ENCODE peak calls at places on chromosomes 1 and 21, in seven cellular contexts. One of them, this sample, is unnamed.

GRCh38 chr1:77757616-77758015 is 2.0 kb downstream of the USP33 start:
- DNase-seq in GM06990: no peak
- DNase-seq in fibroblast of mammary gland: peak
- DNase-seq in thoracic aorta: no peak
- DNase-seq in psoas muscle: no peak
- DNase-seq in sigmoid colon: no peak
- DNase-seq in fibroblast of lung: peak
- DNase-seq in this sample: no peak

GRCh38 chr1:92327794-92328193 is 28.9 kb downstream of the RPAP2 start:
- DNase-seq in GM06990: no peak
- DNase-seq in fibroblast of mammary gland: no peak
- DNase-seq in thoracic aorta: no peak
- DNase-seq in psoas muscle: no peak
- DNase-seq in sigmoid colon: no peak
- DNase-seq in fibroblast of lung: no peak
- DNase-seq in this sample: no peak

GRCh38 chr1:219651993-219652392 is 39.1 kb upstream of the ZC3H11B start:
- DNase-seq in GM06990: no peak
- DNase-seq in fibroblast of mammary gland: no peak
- DNase-seq in thoracic aorta: no peak
- DNase-seq in psoas muscle: no peak
- DNase-seq in sigmoid colon: no peak
- DNase-seq in fibroblast of lung: peak
- DNase-seq in this sample: no peak

GRCh38 chr1:44835738-44836675 is 7.0 kb downstream of the PTCH2 start:
- DNase-seq in GM06990: peak
- DNase-seq in fibroblast of mammary gland: peak
- DNase-seq in thoracic aorta: peak
- DNase-seq in psoas muscle: peak
- DNase-seq in sigmoid colon: peak
- DNase-seq in fibroblast of lung: peak
- DNase-seq in this sample: peak

GRCh38 chr1:36134805-36135339 is 9.8 kb upstream of the COL8A2 start:
- DNase-seq in GM06990: no peak
- DNase-seq in fibroblast of mammary gland: peak
- DNase-seq in thoracic aorta: peak
- DNase-seq in psoas muscle: no peak
- DNase-seq in sigmoid colon: no peak
- DNase-seq in fibroblast of lung: peak
- DNase-seq in this sample: peak

GRCh38 chr1:61050541-61051454 is 31.6 kb upstream of the NFIA start:
- DNase-seq in GM06990: no peak
- DNase-seq in fibroblast of mammary gland: no peak
- DNase-seq in thoracic aorta: no peak
- DNase-seq in psoas muscle: peak
- DNase-seq in sigmoid colon: peak
- DNase-seq in fibroblast of lung: no peak
- DNase-seq in this sample: no peak

GRCh38 chr21:45767071-45768006 is 123.8 kb downstream of the PCBP3 start:
- DNase-seq in GM06990: no peak
- DNase-seq in fibroblast of mammary gland: peak
- DNase-seq in thoracic aorta: no peak
- DNase-seq in psoas muscle: no peak
- DNase-seq in sigmoid colon: no peak
- DNase-seq in fibroblast of lung: peak
- DNase-seq in this sample: peak

GRCh38 chr21:25582164-25582563 is 25.1 kb downstream of the MRPL39 start:
- DNase-seq in GM06990: no peak
- DNase-seq in fibroblast of mammary gland: no peak
- DNase-seq in thoracic aorta: no peak
- DNase-seq in psoas muscle: no peak
- DNase-seq in sigmoid colon: no peak
- DNase-seq in fibroblast of lung: no peak
- DNase-seq in this sample: no peak

GRCh38 chr1:225517697-225518096 is 89.9 kb upstream of the LBR start:
- DNase-seq in GM06990: no peak
- DNase-seq in fibroblast of mammary gland: no peak
- DNase-seq in thoracic aorta: no peak
- DNase-seq in psoas muscle: no peak
- DNase-seq in sigmoid colon: no peak
- DNase-seq in fibroblast of lung: peak
- DNase-seq in this sample: no peak

GRCh38 chr1:116255486-116255885 is 117.6 kb upstream of the ATP1A1 start:
- DNase-seq in GM06990: no peak
- DNase-seq in fibroblast of mammary gland: no peak
- DNase-seq in thoracic aorta: no peak
- DNase-seq in psoas muscle: no peak
- DNase-seq in sigmoid colon: no peak
- DNase-seq in fibroblast of lung: no peak
- DNase-seq in this sample: no peak
- H3K4me3 ChIP-seq in GM06990: no peak
- H3K4me3 ChIP-seq in fibroblast of mammary gland: no peak
- H3K4me3 ChIP-seq in thoracic aorta: no peak
- H3K4me3 ChIP-seq in psoas muscle: no peak
- H3K4me3 ChIP-seq in sigmoid colon: no peak
- H3K4me3 ChIP-seq in fibroblast of lung: no peak
- H3K4me3 ChIP-seq in this sample: no peak

GRCh38 chr21:36699026-36699545 is at the start of gene SIM2:
- DNase-seq in GM06990: no peak
- DNase-seq in fibroblast of mammary gland: peak
- DNase-seq in thoracic aorta: no peak
- DNase-seq in psoas muscle: no peak
- DNase-seq in sigmoid colon: no peak
- DNase-seq in fibroblast of lung: peak
- DNase-seq in this sample: no peak
- H3K4me3 ChIP-seq in GM06990: no peak
- H3K4me3 ChIP-seq in fibroblast of mammary gland: no peak
- H3K4me3 ChIP-seq in thoracic aorta: peak
- H3K4me3 ChIP-seq in psoas muscle: peak
- H3K4me3 ChIP-seq in sigmoid colon: peak
- H3K4me3 ChIP-seq in fibroblast of lung: no peak
- H3K4me3 ChIP-seq in this sample: no peak

GRCh38 chr1:184879876-184880275 is 94.4 kb downstream of the NIBAN1 start:
- DNase-seq in GM06990: no peak
- DNase-seq in fibroblast of mammary gland: no peak
- DNase-seq in thoracic aorta: no peak
- DNase-seq in psoas muscle: no peak
- DNase-seq in sigmoid colon: no peak
- DNase-seq in fibroblast of lung: no peak
- DNase-seq in this sample: no peak

GRCh38 chr1:184875218-184875617 is 99.1 kb downstream of the NIBAN1 start:
- DNase-seq in GM06990: no peak
- DNase-seq in fibroblast of mammary gland: no peak
- DNase-seq in thoracic aorta: no peak
- DNase-seq in psoas muscle: no peak
- DNase-seq in sigmoid colon: no peak
- DNase-seq in fibroblast of lung: no peak
- DNase-seq in this sample: no peak

GRCh38 chr1:184877992-184878391 is 96.3 kb downstream of the NIBAN1 start:
- DNase-seq in GM06990: no peak
- DNase-seq in fibroblast of mammary gland: no peak
- DNase-seq in thoracic aorta: no peak
- DNase-seq in psoas muscle: no peak
- DNase-seq in sigmoid colon: no peak
- DNase-seq in fibroblast of lung: no peak
- DNase-seq in this sample: no peak

GRCh38 chr1:184881941-184882648 is 92.2 kb downstream of the NIBAN1 start:
- DNase-seq in GM06990: no peak
- DNase-seq in fibroblast of mammary gland: peak
- DNase-seq in thoracic aorta: no peak
- DNase-seq in psoas muscle: no peak
- DNase-seq in sigmoid colon: no peak
- DNase-seq in fibroblast of lung: peak
- DNase-seq in this sample: peak

DNA sequence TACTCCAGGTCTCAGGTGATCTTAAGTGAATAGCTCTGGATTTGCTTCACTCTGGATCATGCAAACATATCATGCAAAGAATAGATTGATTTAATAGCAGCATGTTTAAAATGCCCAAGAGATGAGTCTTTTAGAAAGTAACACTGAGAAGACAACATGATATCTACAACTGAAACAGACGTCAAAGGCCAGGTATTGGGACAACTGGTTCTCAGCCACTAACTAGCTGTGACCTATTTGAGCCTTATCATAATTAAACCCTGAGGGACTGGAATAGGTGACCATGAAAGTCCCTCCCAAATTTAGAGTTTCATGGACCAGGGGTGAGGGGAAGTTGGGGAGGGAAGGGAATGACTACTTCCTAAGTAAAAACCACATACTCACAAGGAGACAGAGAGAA is 95.7 kb downstream of the NIBAN1 start:
- DNase-seq in GM06990: no peak
- DNase-seq in fibroblast of mammary gland: no peak
- DNase-seq in thoracic aorta: no peak
- DNase-seq in psoas muscle: no peak
- DNase-seq in sigmoid colon: no peak
- DNase-seq in fibroblast of lung: no peak
- DNase-seq in this sample: no peak
- H3K4me3 ChIP-seq in GM06990: no peak
- H3K4me3 ChIP-seq in fibroblast of mammary gland: no peak
- H3K4me3 ChIP-seq in thoracic aorta: no peak
- H3K4me3 ChIP-seq in psoas muscle: no peak
- H3K4me3 ChIP-seq in sigmoid colon: no peak
- H3K4me3 ChIP-seq in fibroblast of lung: no peak
- H3K4me3 ChIP-seq in this sample: no peak

GRCh38 chr1:235077571-235078479 is 50.8 kb downstream of the TOMM20 start:
- DNase-seq in GM06990: peak
- DNase-seq in fibroblast of mammary gland: peak
- DNase-seq in thoracic aorta: no peak
- DNase-seq in psoas muscle: no peak
- DNase-seq in sigmoid colon: no peak
- DNase-seq in fibroblast of lung: no peak
- DNase-seq in this sample: no peak
- H3K4me3 ChIP-seq in GM06990: no peak
- H3K4me3 ChIP-seq in fibroblast of mammary gland: no peak
- H3K4me3 ChIP-seq in thoracic aorta: no peak
- H3K4me3 ChIP-seq in psoas muscle: no peak
- H3K4me3 ChIP-seq in sigmoid colon: no peak
- H3K4me3 ChIP-seq in fibroblast of lung: no peak
- H3K4me3 ChIP-seq in this sample: no peak

GRCh38 chr1:43302721-43303476 is 2.1 kb downstream of the TIE1 start:
- DNase-seq in GM06990: no peak
- DNase-seq in fibroblast of mammary gland: peak
- DNase-seq in thoracic aorta: no peak
- DNase-seq in psoas muscle: no peak
- DNase-seq in sigmoid colon: peak
- DNase-seq in fibroblast of lung: peak
- DNase-seq in this sample: no peak

GRCh38 chr1:43300661-43301094 is at the start of gene TIE1:
- DNase-seq in GM06990: no peak
- DNase-seq in fibroblast of mammary gland: no peak
- DNase-seq in thoracic aorta: no peak
- DNase-seq in psoas muscle: no peak
- DNase-seq in sigmoid colon: no peak
- DNase-seq in fibroblast of lung: no peak
- DNase-seq in this sample: no peak

GRCh38 chr1:43304287-43304615 is 3.5 kb downstream of the TIE1 start:
- DNase-seq in GM06990: no peak
- DNase-seq in fibroblast of mammary gland: no peak
- DNase-seq in thoracic aorta: no peak
- DNase-seq in psoas muscle: no peak
- DNase-seq in sigmoid colon: peak
- DNase-seq in fibroblast of lung: no peak
- DNase-seq in this sample: no peak

GRCh38 chr1:43303477-43304286 is 2.9 kb downstream of the TIE1 start:
- DNase-seq in GM06990: no peak
- DNase-seq in fibroblast of mammary gland: no peak
- DNase-seq in thoracic aorta: no peak
- DNase-seq in psoas muscle: no peak
- DNase-seq in sigmoid colon: peak
- DNase-seq in fibroblast of lung: no peak
- DNase-seq in this sample: no peak

GRCh38 chr1:43302226-43302625 is 1.4 kb downstream of the TIE1 start:
- DNase-seq in GM06990: no peak
- DNase-seq in fibroblast of mammary gland: no peak
- DNase-seq in thoracic aorta: no peak
- DNase-seq in psoas muscle: no peak
- DNase-seq in sigmoid colon: no peak
- DNase-seq in fibroblast of lung: no peak
- DNase-seq in this sample: no peak
- H3K4me3 ChIP-seq in GM06990: no peak
- H3K4me3 ChIP-seq in fibroblast of mammary gland: no peak
- H3K4me3 ChIP-seq in thoracic aorta: no peak
- H3K4me3 ChIP-seq in psoas muscle: peak
- H3K4me3 ChIP-seq in sigmoid colon: no peak
- H3K4me3 ChIP-seq in fibroblast of lung: no peak
- H3K4me3 ChIP-seq in this sample: no peak

GRCh38 chr1:244439391-244440032 is 12.2 kb downstream of the ADSS2 start:
- DNase-seq in GM06990: no peak
- DNase-seq in fibroblast of mammary gland: no peak
- DNase-seq in thoracic aorta: no peak
- DNase-seq in psoas muscle: no peak
- DNase-seq in sigmoid colon: no peak
- DNase-seq in fibroblast of lung: no peak
- DNase-seq in this sample: no peak

GRCh38 chr1:244442850-244443249 is 8.9 kb downstream of the ADSS2 start:
- DNase-seq in GM06990: no peak
- DNase-seq in fibroblast of mammary gland: no peak
- DNase-seq in thoracic aorta: no peak
- DNase-seq in psoas muscle: no peak
- DNase-seq in sigmoid colon: no peak
- DNase-seq in fibroblast of lung: no peak
- DNase-seq in this sample: no peak

GRCh38 chr1:244435562-244436205 is 16.0 kb downstream of the ADSS2 start:
- DNase-seq in GM06990: no peak
- DNase-seq in fibroblast of mammary gland: peak
- DNase-seq in thoracic aorta: no peak
- DNase-seq in psoas muscle: no peak
- DNase-seq in sigmoid colon: no peak
- DNase-seq in fibroblast of lung: peak
- DNase-seq in this sample: peak

GRCh38 chr1:244436336-244437102 is 15.2 kb downstream of the ADSS2 start:
- DNase-seq in GM06990: no peak
- DNase-seq in fibroblast of mammary gland: no peak
- DNase-seq in thoracic aorta: no peak
- DNase-seq in psoas muscle: no peak
- DNase-seq in sigmoid colon: no peak
- DNase-seq in fibroblast of lung: peak
- DNase-seq in this sample: peak

DNA sequence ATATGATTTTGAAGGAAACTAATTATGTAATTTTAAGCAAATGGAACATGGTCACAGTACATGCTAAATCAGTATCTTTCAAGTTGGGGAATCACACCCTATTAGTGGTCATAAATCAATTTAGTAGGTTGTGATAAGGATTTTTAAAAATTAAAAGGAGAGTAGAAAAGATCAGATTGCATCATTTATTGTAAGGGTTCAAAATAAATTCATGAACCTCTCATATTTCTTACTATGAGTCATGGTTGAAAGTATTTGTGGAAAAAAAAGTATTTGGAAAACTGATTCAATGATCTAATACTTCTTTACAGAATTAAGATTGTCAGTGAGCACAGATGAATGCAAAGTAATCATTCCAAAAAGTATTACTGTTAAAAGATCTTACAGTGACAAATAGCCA is 14.6 kb downstream of the ADSS2 start:
- DNase-seq in GM06990: no peak
- DNase-seq in fibroblast of mammary gland: peak
- DNase-seq in thoracic aorta: no peak
- DNase-seq in psoas muscle: no peak
- DNase-seq in sigmoid colon: no peak
- DNase-seq in fibroblast of lung: peak
- DNase-seq in this sample: peak
- H3K4me3 ChIP-seq in GM06990: no peak
- H3K4me3 ChIP-seq in fibroblast of mammary gland: no peak
- H3K4me3 ChIP-seq in thoracic aorta: no peak
- H3K4me3 ChIP-seq in psoas muscle: no peak
- H3K4me3 ChIP-seq in sigmoid colon: no peak
- H3K4me3 ChIP-seq in fibroblast of lung: no peak
- H3K4me3 ChIP-seq in this sample: no peak